ENCODE peak calls at places on chromosome 13, in seven cellular contexts. I is NCI-H82; Y is NCI-H187; K is naive thymus-derived CD4-positive, alpha-beta T cell; A is esophagus muscularis mucosa; M is body of pancreas; D is activated T-helper 1 cell treated with anti-CD3 and anti-CD28 coated beads, Interleukin-2, amount 50 U/mL, for 16 hours. U is an unnamed sample.
A peak's percentile ranks its signal among the peaks of the same experiment; 100 is the strongest.

GRCh38 chr13:34257980-34258379 is 440.0 kb downstream of the RFC3 start:
- DNase-seq in Y (no peak), K (no peak), M (no peak), I (no peak), D (no peak), A (no peak), U (no peak)

GRCh38 chr13:34863360-34864135 is 78.5 kb upstream of the NBEA start:
- DNase-seq in I (peak; percentile 90), K (no peak), D (no peak), M (no peak), Y (no peak), A (no peak), U (no peak)

GRCh38 chr13:66831317-66831716 is 398.8 kb downstream of the PCDH9 start:
- DNase-seq in Y (no peak), K (no peak), A (no peak), M (no peak), D (no peak), I (no peak), U (no peak)

GRCh38 chr13:113886561-113887112 is 22.8 kb upstream of the GAS6 start:
- DNase-seq in D (no peak), M (no peak), A (peak; percentile 81), Y (no peak), I (no peak), K (no peak), U (no peak)

GRCh38 chr13:75440100-75440499 is 41.9 kb downstream of the TBC1D4 start:
- DNase-seq in D (no peak), K (no peak), A (no peak), M (peak; percentile 40), I (no peak), Y (no peak), U (peak; percentile 32)

GRCh38 chr13:30998548-30999140 is 66.2 kb downstream of the TEX26 start:
- DNase-seq in I (no peak), M (no peak), Y (no peak), K (no peak), D (no peak), A (peak; percentile 82), U (no peak)

GRCh38 chr13:28094311-28094710 is 6.1 kb downstream of the FLT3 start:
- DNase-seq in D (no peak), K (no peak), I (no peak), A (no peak), M (no peak), Y (no peak), U (no peak)

GRCh38 chr13:86788624-86789023 is 882.5 kb upstream of the SLITRK5 start:
- DNase-seq in A (no peak), I (no peak), K (no peak), Y (no peak), M (no peak), D (no peak), U (no peak)

GRCh38 chr13:67230774-67231480 is 791 bp upstream of the PCDH9 start:
- DNase-seq in A (no peak), M (peak; percentile 59), K (no peak), Y (peak; percentile 41), D (no peak), I (peak; percentile 91), U (peak; percentile 39)

GRCh38 chr13:97967948-97968347 is 14.5 kb downstream of the IPO5 start:
- DNase-seq in D (no peak), K (no peak), M (no peak), Y (no peak), I (no peak), A (no peak), U (no peak)

GRCh38 chr13:102597029-102598015 is 536 bp downstream of the TPP2 start:
- DNase-seq in K (no peak), M (no peak), A (no peak), D (no peak), I (peak; percentile 45), Y (peak; percentile 20), U (peak; percentile 35)

GRCh38 chr13:84126671-84127171 is 244.4 kb upstream of the SLITRK1 start:
- DNase-seq in Y (no peak), D (no peak), K (no peak), A (no peak), M (no peak), I (peak; percentile 14), U (no peak)

GRCh38 chr13:114313061-114313860 is 1.0 kb upstream of the CHAMP1 start:
- DNase-seq in A (no peak), M (no peak), Y (no peak), D (no peak), K (peak; percentile 3), I (no peak), U (peak; percentile 16)

GRCh38 chr13:45362939-45363338 is 22.0 kb upstream of the TPT1 start:
- DNase-seq in A (no peak), Y (no peak), I (peak; percentile 51), K (no peak), D (no peak), M (no peak), U (no peak)

GRCh38 chr13:30049692-30050091 is 199.3 kb upstream of the UBL3 start:
- DNase-seq in I (no peak), K (no peak), D (no peak), A (peak; percentile 70), Y (no peak), M (no peak), U (no peak)

GRCh38 chr13:72677431-72677830 is 50.0 kb downstream of the MZT1 start:
- DNase-seq in D (no peak), A (no peak), I (no peak), K (no peak), Y (no peak), M (no peak), U (no peak)

GRCh38 chr13:98960331-98961203 is 17.3 kb downstream of the DOCK9 start:
- DNase-seq in D (no peak), Y (no peak), I (no peak), K (no peak), M (no peak), A (no peak), U (no peak)

GRCh38 chr13:37488682-37489081 is 109.9 kb downstream of the POSTN start:
- DNase-seq in D (no peak), Y (no peak), K (no peak), A (no peak), I (no peak), M (no peak), U (no peak)

GRCh38 chr13:57629821-57630235 is 1.7 kb upstream of the PCDH17 start:
- DNase-seq in I (peak; percentile 99), Y (peak; percentile 92), K (peak; percentile 39), M (peak; percentile 88), A (peak; percentile 96), D (no peak), U (peak; percentile 27)

GRCh38 chr13:112583592-112584277 is 4.2 kb downstream of the TUBGCP3 start:
- DNase-seq in K (no peak), M (no peak), I (no peak), Y (no peak), A (peak; percentile 91), D (no peak), U (peak; percentile 40)

GRCh38 chr13:75670496-75670895 is 34.4 kb downstream of the LMO7 start:
- DNase-seq in K (no peak), M (no peak), I (no peak), A (no peak), D (no peak), Y (no peak), U (no peak)

GRCh38 chr13:95301947-95302386 is 716 bp upstream of the ABCC4 start:
- DNase-seq in I (peak; percentile 93), A (no peak), K (peak; percentile 2), Y (no peak), D (no peak), M (no peak), U (no peak)

GRCh38 chr13:66660013-66660804 is 569.9 kb downstream of the PCDH9 start:
- DNase-seq in D (no peak), K (no peak), M (no peak), Y (no peak), A (no peak), I (no peak), U (no peak)

GRCh38 chr13:109243311-109243951 is 543.0 kb downstream of the IRS2 start:
- DNase-seq in D (no peak), M (no peak), K (no peak), A (no peak), Y (no peak), I (peak; percentile 26), U (no peak)

GRCh38 chr13:55001881-55002280 is 1973.3 kb downstream of the OLFM4 start:
- DNase-seq in M (no peak), Y (no peak), I (no peak), D (no peak), A (no peak), K (no peak), U (no peak)

GRCh38 chr13:87107626-87108025 is 563.5 kb upstream of the SLITRK5 start:
- DNase-seq in M (no peak), D (no peak), Y (no peak), K (no peak), I (no peak), A (no peak), U (no peak)

GRCh38 chr13:106117035-106117434 is 418.4 kb downstream of the EFNB2 start:
- DNase-seq in A (no peak), D (no peak), I (no peak), K (no peak), Y (no peak), M (no peak), U (no peak)

GRCh38 chr13:106446011-106446410 is 89.5 kb downstream of the EFNB2 start:
- DNase-seq in M (no peak), Y (no peak), K (no peak), D (no peak), A (no peak), I (no peak), U (no peak)

GRCh38 chr13:111213964-111214726 is 99.0 kb downstream of the ARHGEF7 start:
- DNase-seq in D (no peak), I (no peak), M (no peak), Y (peak; percentile 78), A (no peak), K (no peak), U (no peak)

GRCh38 chr13:113405481-113406300 is 41.8 kb upstream of the GRTP1 start:
- DNase-seq in M (no peak), A (no peak), I (peak; percentile 74), K (no peak), Y (no peak), D (no peak), U (no peak)

GRCh38 chr13:27450921-27451461 is 627 bp upstream of the MTIF3 start:
- DNase-seq in M (peak; percentile 59), D (peak; percentile 21), K (no peak), Y (no peak), A (no peak), I (peak; percentile 57), U (peak; percentile 49)